ENCODE peak calls at places on chromosomes 5 and 9, in four cellular contexts. X is endothelial cell of umbilical vein, A is K562, E is HepG2. J is an unnamed sample.

GRCh38 chr9:33921967-33922895 is 105.3 kb downstream of the UBE2R2 start:
- DNase-seq in X (peak; percentile 28), A (peak; percentile 29), E (peak; percentile 21), J (peak; percentile 47)

GRCh38 chr5:158845941-158846340 is 253.8 kb downstream of the EBF1 start:
- DNase-seq in X (no peak), A (no peak), E (no peak), J (no peak)

GRCh38 chr5:37735649-37736347 is 104.0 kb downstream of the GDNF start:
- DNase-seq in X (no peak), A (peak; percentile 34), E (no peak), J (no peak)

GRCh38 chr9:34123682-34124081 is 2.8 kb downstream of the DCAF12 start:
- DNase-seq in X (no peak), A (peak; percentile 18), E (no peak), J (no peak)

GRCh38 chr5:69042915-69043795 is 50.7 kb upstream of the SLC30A5 start:
- DNase-seq in X (peak; percentile 94), A (peak; percentile 93), E (peak; percentile 87), J (peak; percentile 95)

GRCh38 chr9:86405926-86406325 is 51.7 kb upstream of the TUT7 start:
- DNase-seq in X (no peak), A (no peak), E (peak; percentile 53), J (peak; percentile 59)

GRCh38 chr5:74109344-74109743 is 483.3 kb downstream of the ARHGEF28 start:
- DNase-seq in X (no peak), A (no peak), E (no peak), J (no peak)

GRCh38 chr5:147483197-147483790 is 26.6 kb downstream of the DPYSL3 start:
- DNase-seq in X (peak; percentile 55), A (no peak), E (no peak), J (no peak)

GRCh38 chr5:40416588-40416987 is 263.1 kb upstream of the PTGER4 start:
- DNase-seq in X (no peak), A (no peak), E (no peak), J (no peak)

GRCh38 chr5:172223901-172224873 is 30.2 kb downstream of the EFCAB9 start:
- DNase-seq in X (no peak), A (no peak), E (no peak), J (no peak)

GRCh38 chr9:96476591-96476990 is 26.6 kb downstream of the HABP4 start:
- DNase-seq in X (peak; percentile 30), A (no peak), E (no peak), J (no peak)

GRCh38 chr5:136816327-136816726 is 451.0 kb upstream of the TRPC7 start:
- DNase-seq in X (no peak), A (no peak), E (no peak), J (no peak)

GRCh38 chr9:37329576-37329975 is 92.9 kb upstream of the GRHPR start:
- DNase-seq in X (peak; percentile 38), A (peak; percentile 53), E (no peak), J (peak; percentile 68)

GRCh38 chr9:137138701-137139467 is at the start of gene GRIN1:
- DNase-seq in X (no peak), A (peak; percentile 65), E (no peak), J (no peak)

GRCh38 chr9:68637020-68637419 is 68.0 kb upstream of the PIP5K1B start:
- DNase-seq in X (no peak), A (no peak), E (no peak), J (no peak)

GRCh38 chr9:63859475-63860215 is 1425.4 kb downstream of the FOXD4L5 start:
- DNase-seq in X (no peak), A (peak; percentile 79), E (peak; percentile 49), J (peak; percentile 30)

GRCh38 chr9:135215571-135216161 is 128.2 kb downstream of the OLFM1 start:
- DNase-seq in X (no peak), A (no peak), E (no peak), J (no peak)

GRCh38 chr9:3282365-3282764 is 243.4 kb downstream of the RFX3 start:
- DNase-seq in X (no peak), A (no peak), E (no peak), J (no peak)

GRCh38 chr9:78612089-78612488 is 315.2 kb downstream of the PSAT1 start:
- DNase-seq in X (no peak), A (no peak), E (no peak), J (no peak)

GRCh38 chr9:78605029-78605930 is 308.4 kb downstream of the PSAT1 start:
- DNase-seq in X (peak; percentile 53), A (no peak), E (no peak), J (no peak)

GRCh38 chr9:78606011-78606410 is 309.1 kb downstream of the PSAT1 start:
- DNase-seq in X (peak; percentile 29), A (no peak), E (no peak), J (no peak)

GRCh38 chr9:78609471-78609870 is 312.5 kb downstream of the PSAT1 start:
- DNase-seq in X (no peak), A (no peak), E (no peak), J (no peak)

GRCh38 chr9:78607853-78608252 is 310.9 kb downstream of the PSAT1 start:
- DNase-seq in X (no peak), A (no peak), E (no peak), J (no peak)
- TF ChIP-seq JUN in X (no peak), A (no peak), E (no peak), J (no peak)

GRCh38 chr5:78275998-78276543 is 18.4 kb downstream of the AP3B1 start:
- DNase-seq in X (no peak), A (no peak), E (no peak), J (no peak)
- TF ChIP-seq MYC in X (no peak), A (no peak), E (no peak), J (no peak)

GRCh38 chr5:20649966-20650365 is 662.0 kb upstream of the CDH18 start:
- DNase-seq in X (no peak), A (no peak), E (no peak), J (no peak)

GRCh38 chr5:20654746-20655145 is 666.7 kb upstream of the CDH18 start:
- DNase-seq in X (no peak), A (no peak), E (no peak), J (no peak)

GRCh38 chr5:20654033-20654432 is 666.0 kb upstream of the CDH18 start:
- DNase-seq in X (no peak), A (no peak), E (no peak), J (no peak)

GRCh38 chr5:20656262-20656661 is 668.3 kb upstream of the CDH18 start:
- DNase-seq in X (no peak), A (no peak), E (no peak), J (no peak)

GRCh38 chr5:20655211-20655610 is 667.2 kb upstream of the CDH18 start:
- DNase-seq in X (no peak), A (no peak), E (no peak), J (no peak)
- TF ChIP-seq JUN in X (no peak), A (no peak), E (no peak), J (no peak)

DNA sequence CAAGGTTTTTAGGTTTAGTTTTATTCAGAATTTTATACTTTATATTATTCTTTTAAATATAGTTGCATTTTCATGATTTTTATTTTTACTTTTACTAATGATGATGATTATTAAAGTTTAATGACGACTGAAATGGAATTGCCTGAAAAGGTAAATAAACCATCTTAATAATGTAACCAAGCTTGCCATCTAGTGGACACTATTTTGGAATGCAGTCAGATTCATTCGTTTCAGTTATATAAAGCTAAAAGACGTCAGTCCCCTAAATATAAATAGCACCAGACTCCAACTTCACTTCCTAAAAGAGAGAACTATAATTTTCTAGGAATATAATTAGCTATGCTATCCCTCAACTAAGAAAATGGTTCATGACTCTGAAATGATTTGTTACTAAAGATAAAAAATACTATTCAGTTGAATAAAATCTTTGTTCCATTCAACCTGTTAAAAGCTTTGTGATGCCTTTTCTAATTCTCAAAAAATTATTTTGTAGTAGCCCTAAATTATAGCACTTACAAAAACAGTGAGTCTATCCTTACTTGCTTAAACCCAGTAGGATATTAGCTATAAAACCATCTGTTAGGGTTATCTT is 19.9 kb downstream of the ABITRAM start:
- DNase-seq in X (peak; percentile 78), A (peak; percentile 47), E (peak; percentile 61), J (peak; percentile 43)
- TF ChIP-seq MYC in X (no peak), A (no peak), E (no peak), J (no peak)

GRCh38 chr5:120454094-120454798 is 9.9 kb upstream of the PRR16 start:
- DNase-seq in X (peak; percentile 65), A (no peak), E (no peak), J (no peak)

GRCh38 chr5:120463026-120463770 is 902 bp upstream of the PRR16 start:
- DNase-seq in X (no peak), A (no peak), E (no peak), J (no peak)

GRCh38 chr5:120452471-120452870 is 11.6 kb upstream of the PRR16 start:
- DNase-seq in X (no peak), A (no peak), E (no peak), J (no peak)

DNA sequence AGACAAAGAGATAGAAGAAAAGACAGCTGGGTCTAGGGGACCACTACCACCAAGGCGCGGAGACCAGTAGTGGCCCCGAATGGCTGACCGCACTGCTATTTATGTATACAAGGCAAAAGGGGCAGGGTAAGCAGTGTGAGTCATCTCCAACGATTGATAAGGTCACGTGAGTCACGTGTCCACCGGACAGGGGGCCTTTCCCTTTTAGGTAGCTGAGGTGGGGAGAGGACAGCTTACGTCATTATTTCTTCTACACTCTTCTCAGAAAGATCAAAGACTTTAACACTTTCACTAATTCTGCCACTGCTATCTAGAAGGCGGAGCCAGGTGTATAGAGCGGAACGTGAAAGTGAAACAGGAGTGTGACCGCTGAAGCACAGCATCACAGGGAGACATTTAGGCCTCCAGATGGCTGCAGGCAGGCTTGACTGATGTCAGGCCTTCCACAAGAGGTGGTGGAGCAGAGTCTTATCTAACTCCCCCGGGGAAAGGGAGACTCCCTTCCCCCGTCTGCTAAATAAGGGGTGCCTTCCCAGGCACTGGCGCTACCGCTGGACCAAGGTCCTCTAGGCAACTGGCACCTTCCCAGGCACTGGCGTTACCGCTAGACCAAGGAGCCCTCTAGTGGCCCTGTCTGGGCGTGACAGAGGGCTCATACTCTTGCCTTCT is 6.1 kb upstream of the PRR16 start:
- DNase-seq in X (peak; percentile 52), A (peak; percentile 71), E (peak; percentile 46), J (no peak)
- TF ChIP-seq JUN in X (no peak), A (no peak), E (peak; percentile 23), J (no peak)

GRCh38 chr9:113626735-113627495 is 163.4 kb downstream of the RGS3 start:
- DNase-seq in X (no peak), A (no peak), E (no peak), J (no peak)
- TF ChIP-seq MYC in X (no peak), A (no peak), E (no peak), J (no peak)

GRCh38 chr5:121503111-121503840 is 348.4 kb upstream of the FTMT start:
- DNase-seq in X (peak; percentile 24), A (peak; percentile 18), E (peak; percentile 13), J (peak; percentile 7)
- TF ChIP-seq JUN in X (no peak), A (no peak), E (no peak), J (no peak)

GRCh38 chr9:122940603-122941559 is at the start of gene RABGAP1:
- DNase-seq in X (peak; percentile 98), A (peak; percentile 99), E (peak; percentile 97), J (peak; percentile 99)

GRCh38 chr9:122936883-122937282 is 3.9 kb upstream of the RABGAP1 start:
- DNase-seq in X (no peak), A (no peak), E (no peak), J (no peak)

GRCh38 chr9:122939611-122940010 is 1.2 kb upstream of the RABGAP1 start:
- DNase-seq in X (no peak), A (no peak), E (no peak), J (no peak)

GRCh38 chr9:122944960-122945888 is 4.4 kb downstream of the RABGAP1 start:
- DNase-seq in X (no peak), A (peak; percentile 6), E (no peak), J (no peak)

GRCh38 chr9:122941560-122942234 is 877 bp downstream of the RABGAP1 start:
- DNase-seq in X (peak; percentile 67), A (peak; percentile 50), E (peak; percentile 38), J (peak; percentile 20)
- TF ChIP-seq MYC in X (no peak), A (no peak), E (no peak), J (no peak)